ENCODE peak calls at places on chromosomes 12 and 14, in four cellular contexts. L is AG08395, O is HepG2, J is kidney glomerular epithelial cell. N is an unnamed sample.

GRCh38 chr12:79624378-79624777 is 66.4 kb downstream of the PAWR start:
- DNase-seq in L (no peak), J (peak), O (no peak), N (no peak)

GRCh38 chr12:105825141-105825540 is 313.6 kb downstream of the NUAK1 start:
- DNase-seq in J (peak), O (no peak), L (no peak), N (no peak)

GRCh38 chr12:92469837-92470236 is 233.0 kb upstream of the PLEKHG7 start:
- DNase-seq in J (no peak), O (peak), L (no peak), N (no peak)

GRCh38 chr12:67107751-67108269 is 161.3 kb upstream of the CAND1 start:
- DNase-seq in O (no peak), L (no peak), J (no peak), N (no peak)

GRCh38 chr12:44286821-44287220 is 450.9 kb downstream of the TMEM117 start:
- DNase-seq in J (no peak), O (no peak), L (no peak), N (no peak)

GRCh38 chr12:95820096-95820703 is 29.6 kb upstream of the NTN4 start:
- DNase-seq in L (peak), J (peak), O (peak), N (no peak)

GRCh38 chr12:67145692-67146091 is 123.5 kb upstream of the CAND1 start:
- DNase-seq in L (no peak), O (no peak), J (no peak), N (no peak)

GRCh38 chr12:66744956-66745383 is 66.1 kb upstream of the GRIP1 start:
- DNase-seq in O (no peak), J (no peak), L (no peak), N (no peak)

GRCh38 chr14:56351861-56352260 is 227.7 kb upstream of the TMEM260 start:
- DNase-seq in L (peak), O (no peak), J (peak), N (no peak)

GRCh38 chr14:77151918-77152588 is 10.5 kb upstream of the ZDHHC22 start:
- DNase-seq in J (peak), L (peak), O (no peak), N (peak)

GRCh38 chr12:57101892-57102695 is 9.1 kb downstream of the STAT6 start:
- DNase-seq in J (no peak), L (no peak), O (peak), N (no peak)

GRCh38 chr14:80992580-80992979 is 37.2 kb downstream of the TSHR start:
- DNase-seq in L (no peak), J (no peak), O (no peak), N (no peak)

GRCh38 chr12:104974626-104975290 is 11.4 kb upstream of the NOPCHAP1 start:
- DNase-seq in O (no peak), L (peak), J (no peak), N (no peak)

GRCh38 chr14:105343194-105343593 is 28.6 kb downstream of the PACS2 start:
- DNase-seq in J (no peak), O (peak), L (no peak), N (peak)

GRCh38 chr12:122874081-122874480 is 21.8 kb downstream of the VPS37B start:
- DNase-seq in O (no peak), J (no peak), L (no peak), N (no peak)

GRCh38 chr14:59582845-59583509 is 6.4 kb upstream of the CCDC175 start:
- DNase-seq in O (no peak), J (no peak), L (no peak), N (no peak)

GRCh38 chr14:68656452-68656851 is 136.4 kb downstream of the ZFP36L1 start:
- DNase-seq in J (no peak), O (no peak), L (no peak), N (no peak)

GRCh38 chr14:104387385-104388010 is 192.1 kb upstream of the C14orf180 start:
- DNase-seq in L (no peak), O (no peak), J (no peak), N (no peak)

GRCh38 chr14:67331368-67332125 is 28.1 kb downstream of the ATP6V1D start:
- DNase-seq in L (peak), O (no peak), J (no peak), N (no peak)

GRCh38 chr12:62525306-62525705 is 58.7 kb downstream of the MON2 start:
- DNase-seq in L (no peak), J (no peak), O (no peak), N (no peak)

GRCh38 chr12:42284876-42285275 is 41.0 kb downstream of the ZCRB1 start:
- DNase-seq in L (no peak), J (no peak), O (no peak), N (no peak)

GRCh38 chr12:51222461-51222860 is 4.6 kb upstream of the POU6F1 start:
- DNase-seq in O (no peak), L (no peak), J (no peak), N (no peak)

GRCh38 chr12:122528582-122528981 is 1.5 kb downstream of the KNTC1 start:
- DNase-seq in L (no peak), J (no peak), O (no peak), N (no peak)

GRCh38 chr12:8038659-8039114 is 6.2 kb downstream of the FOXJ2 start:
- DNase-seq in O (no peak), J (peak), L (peak), N (peak)

GRCh38 chr14:101289230-101289690 is 272.0 kb upstream of the DIO3 start:
- DNase-seq in J (no peak), O (peak), L (no peak), N (no peak)

N was measured in DMS 273 treated with DMSO at 0.1 percent for 48 hours.